ENCODE peak calls at places on chromosomes 16 and 17, in six cellular contexts. N, B, V, K, S and F are unnamed samples.

GRCh38 chr17:5784791-5785190 is 200.5 kb upstream of the NLRP1 start:
- DNase-seq in N (no peak), B (no peak), S (no peak), K (no peak), V (no peak), F (no peak)

GRCh38 chr16:3188925-3189825 is 1.2 kb downstream of the OR1F1 start:
- DNase-seq in V (peak; percentile 85), S (peak; percentile 75), B (peak; percentile 59), N (no peak), K (no peak), F (no peak)

GRCh38 chr16:54482892-54483574 is 196.4 kb upstream of the IRX3 start:
- DNase-seq in V (no peak), N (no peak), B (no peak), K (no peak), S (no peak), F (no peak)

GRCh38 chr16:23836078-23836403 is 258 bp downstream of the PRKCB start:
- DNase-seq in B (no peak), N (no peak), V (no peak), K (no peak), S (no peak), F (peak; percentile 4)

GRCh38 chr17:66468241-66469087 is 166.1 kb downstream of the PRKCA start:
- DNase-seq in B (peak; percentile 26), N (peak; percentile 60), K (no peak), S (no peak), V (peak; percentile 40), F (no peak)

GRCh38 chr16:54875443-54875842 is 55.2 kb upstream of the IRX5 start:
- DNase-seq in N (no peak), K (no peak), B (no peak), S (peak; percentile 13), V (peak; percentile 22), F (no peak)

GRCh38 chr17:36136439-36136838 is 32.8 kb downstream of the CCL4 start:
- DNase-seq in N (no peak), K (no peak), S (no peak), B (no peak), V (no peak), F (no peak)

GRCh38 chr16:49858200-49859129 is 2.6 kb upstream of the ZNF423 start:
- DNase-seq in N (peak; percentile 91), S (peak; percentile 71), V (peak; percentile 78), B (no peak), K (no peak), F (peak; percentile 43)

DNA sequence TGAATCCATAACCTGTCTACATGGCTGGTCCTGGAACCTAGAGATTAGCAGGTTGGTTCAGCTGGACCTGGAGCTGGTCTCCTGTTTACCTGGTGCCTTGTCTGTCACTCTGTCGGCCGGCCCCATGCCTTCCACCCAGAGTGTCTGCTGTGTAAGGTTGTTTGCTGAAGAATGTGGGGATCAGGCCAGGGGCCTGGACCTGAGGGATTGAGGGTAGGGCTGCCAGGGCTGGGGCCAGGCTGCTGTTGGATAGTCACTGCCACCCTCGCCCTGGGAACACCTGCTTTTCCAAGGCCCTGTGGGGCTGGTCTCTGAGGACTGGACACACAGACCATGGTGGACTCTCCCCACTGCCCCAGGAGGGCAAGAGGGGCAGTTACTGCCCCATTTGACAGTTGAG is 1.4 kb downstream of the NHERF2 start:
- DNase-seq in V (no peak), S (no peak), K (no peak), N (no peak), B (no peak), F (no peak)
- H3K4me3 ChIP-seq in V (no peak overlapping the region), S (no peak overlapping the region), K (peak overlapping the region; percentile 62), N (no peak overlapping the region), B (peak overlapping the region; percentile 70), F (peak overlapping the region; percentile 64)

GRCh38 chr17:81190591-81190990 is 24.6 kb upstream of the AATK start:
- DNase-seq in V (no peak), B (no peak), N (no peak), K (no peak), S (no peak), F (no peak)

GRCh38 chr17:81189016-81189415 is 23.0 kb upstream of the AATK start:
- DNase-seq in N (no peak), B (no peak), V (no peak), K (no peak), S (no peak), F (no peak)

GRCh38 chr17:81191116-81191515 is 25.1 kb upstream of the AATK start:
- DNase-seq in B (no peak), V (no peak), S (no peak), K (no peak), N (no peak), F (no peak)

GRCh38 chr17:81188491-81188840 is 22.4 kb upstream of the AATK start:
- DNase-seq in V (no peak), S (no peak), K (no peak), N (no peak), B (no peak), F (no peak)

DNA sequence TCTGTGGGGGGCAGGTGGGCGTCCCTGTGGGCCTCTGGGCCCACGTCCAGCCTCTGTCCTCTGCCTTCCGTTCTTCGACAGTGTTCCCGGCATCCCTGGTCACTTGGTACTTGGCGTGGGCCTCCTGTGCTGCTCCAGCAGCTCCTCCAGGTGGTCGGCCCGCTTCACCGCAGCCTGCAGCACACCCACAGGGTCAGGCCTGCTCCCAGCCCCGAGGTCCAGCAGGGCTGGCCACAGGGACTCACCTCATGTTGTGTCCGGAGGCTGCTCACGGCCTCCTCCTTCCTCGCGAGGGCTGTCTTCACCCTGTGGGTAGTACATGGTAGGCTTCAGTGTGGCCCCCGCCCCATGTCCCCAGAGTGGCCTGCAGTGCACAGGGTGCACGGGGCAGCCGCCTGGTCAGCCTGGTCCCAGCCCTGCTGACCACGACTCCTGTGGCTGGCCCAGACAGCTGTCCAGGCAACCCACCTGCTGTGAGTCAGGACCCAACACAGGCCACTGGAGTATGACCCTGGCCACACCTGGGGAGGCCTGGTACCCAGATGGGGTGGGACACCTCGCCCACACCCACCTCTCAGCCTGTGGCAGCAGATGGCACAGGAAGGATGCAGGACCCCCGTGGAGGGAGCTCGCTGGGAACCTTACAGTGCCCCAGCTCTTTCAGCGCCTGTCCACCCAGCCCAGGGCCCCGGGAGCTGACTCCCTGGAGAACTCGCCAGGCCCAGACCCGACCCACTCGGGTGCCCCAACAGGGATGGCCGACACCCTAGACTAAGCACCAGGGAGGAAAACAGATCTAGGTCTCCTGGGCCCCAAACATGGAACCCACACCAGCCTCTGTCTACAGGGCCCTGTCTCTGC is 23.9 kb upstream of the AATK start:
- DNase-seq in N (no peak), S (peak; percentile 49), V (peak; percentile 49), B (no peak), K (no peak), F (peak; percentile 23)
- TF ChIP-seq CTCF in N (no peak), S (peak; percentile 40), V (peak; percentile 26), B (peak; percentile 14), K (peak; percentile 22), F (peak; percentile 20)

GRCh38 chr16:51149251-51149661 is 1.8 kb downstream of the SALL1 start:
- DNase-seq in B (no peak), N (no peak), K (no peak), V (peak; percentile 36), S (peak; percentile 30), F (peak; percentile 28)
- H3K4me3 ChIP-seq in B (peak overlapping the region; percentile 89), N (no peak overlapping the region), K (peak overlapping the region; percentile 92), V (peak overlapping the region; percentile 94), S (peak overlapping the region; percentile 97), F (peak overlapping the region; percentile 92)

GRCh38 chr17:78144736-78145641 is 1.2 kb upstream of the C17orf99 start:
- DNase-seq in K (no peak), B (no peak), N (no peak), S (no peak), V (no peak), F (peak; percentile 74)
- TF ChIP-seq CTCF in K (no peak), B (no peak), N (no peak), S (no peak), V (no peak), F (no peak)

GRCh38 chr17:39700148-39700987 is 504 bp downstream of the ERBB2 start:
- DNase-seq in B (peak; percentile 7), V (peak; percentile 54), S (peak; percentile 77), K (no peak), N (no peak), F (no peak)

GRCh38 chr17:39701784-39702422 is 2.0 kb downstream of the ERBB2 start:
- DNase-seq in V (no peak), N (no peak), B (no peak), S (peak; percentile 5), K (no peak), F (no peak)

GRCh38 chr17:39697961-39698360 is 1.9 kb upstream of the ERBB2 start:
- DNase-seq in N (no peak), B (no peak), K (no peak), V (no peak), S (no peak), F (no peak)

GRCh38 chr17:39701012-39701783 is 1.3 kb downstream of the ERBB2 start:
- DNase-seq in K (no peak), V (peak; percentile 56), S (peak; percentile 30), B (no peak), N (no peak), F (no peak)

DNA sequence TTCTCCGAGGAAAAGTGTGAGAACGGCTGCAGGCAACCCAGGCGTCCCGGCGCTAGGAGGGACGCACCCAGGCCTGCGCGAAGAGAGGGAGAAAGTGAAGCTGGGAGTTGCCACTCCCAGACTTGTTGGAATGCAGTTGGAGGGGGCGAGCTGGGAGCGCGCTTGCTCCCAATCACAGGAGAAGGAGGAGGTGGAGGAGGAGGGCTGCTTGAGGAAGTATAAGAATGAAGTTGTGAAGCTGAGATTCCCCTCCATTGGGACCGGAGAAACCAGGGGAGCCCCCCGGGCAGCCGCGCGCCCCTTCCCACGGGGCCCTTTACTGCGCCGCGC is at the start of gene ERBB2:
- DNase-seq in V (peak; percentile 89), B (peak; percentile 73), K (peak; percentile 33), S (peak; percentile 85), N (peak; percentile 94), F (peak; percentile 76)
- H3K4me3 ChIP-seq in V (peak within 1 kb of the TSS; percentile 97), B (peak within 1 kb of the TSS; percentile 90), K (peak within 1 kb of the TSS; percentile 84), S (peak within 1 kb of the TSS; percentile 96), N (peak within 1 kb of the TSS; percentile 68), F (peak within 1 kb of the TSS; percentile 60)

GRCh38 chr16:80717611-80718010 is 86.8 kb downstream of the CDYL2 start:
- DNase-seq in K (no peak), B (no peak), S (no peak), V (no peak), N (no peak), F (no peak)

GRCh38 chr16:80718480-80719220 is 85.7 kb downstream of the CDYL2 start:
- DNase-seq in V (peak; percentile 32), S (peak; percentile 20), N (no peak), B (peak; percentile 22), K (no peak), F (peak; percentile 33)

GRCh38 chr16:80716564-80717139 is 87.7 kb downstream of the CDYL2 start:
- DNase-seq in S (no peak), B (no peak), N (no peak), V (no peak), K (no peak), F (no peak)

GRCh38 chr16:80720759-80721470 is 83.5 kb downstream of the CDYL2 start:
- DNase-seq in B (no peak), N (no peak), V (no peak), S (no peak), K (no peak), F (peak; percentile 30)

GRCh38 chr16:80719573-80719972 is 84.8 kb downstream of the CDYL2 start:
- DNase-seq in N (no peak), S (no peak), K (no peak), V (no peak), B (no peak), F (no peak)
- TF ChIP-seq CTCF in N (no peak), S (no peak), K (no peak), V (no peak), B (no peak), F (no peak)